ENCODE peak calls at places on chromosomes 1 and 21, in eight cellular contexts. P is transverse colon, A is psoas muscle, L is heart right ventricle, W is adrenal gland, H is H9, E is neural progenitor cell, M is NT2/D1. X is an unnamed sample. For H3K4me1, the result is how much of the 10 kb centered on the place peaks cover.

GRCh38 chr1:70714149-70714548 is 303.1 kb downstream of the CTH start:
- DNase-seq in P (no peak), A (no peak), L (no peak), W (no peak), H (peak), E (peak), M (peak), X (no peak)

GRCh38 chr1:67077593-67077992 is 23.6 kb upstream of the SLC35D1 start:
- DNase-seq in P (no peak), A (no peak), L (no peak), W (no peak), H (no peak), E (no peak), M (no peak), X (no peak)

GRCh38 chr1:58689167-58689566 is 10.7 kb downstream of the MYSM1 start:
- DNase-seq in P (no peak), A (no peak), L (no peak), W (no peak), H (no peak), E (peak), M (no peak), X (no peak)

GRCh38 chr1:206674745-206675175 is 9.9 kb upstream of the MAPKAPK2 start:
- DNase-seq in P (peak), A (peak), L (no peak), W (peak), H (no peak), E (no peak), M (no peak), X (no peak)

GRCh38 chr1:109398343-109399225 is 866 bp upstream of the SORT1 start:
- DNase-seq in P (no peak), A (no peak), L (no peak), W (no peak), H (no peak), E (peak), M (no peak), X (no peak)

GRCh38 chr1:180150982-180151381 is 3.7 kb upstream of the QSOX1 start:
- DNase-seq in P (no peak), A (no peak), L (no peak), W (no peak), H (no peak), E (no peak), M (no peak), X (no peak)

GRCh38 chr1:47688161-47688560 is 250.3 kb downstream of the FOXD2 start:
- DNase-seq in P (no peak), A (no peak), L (no peak), W (no peak), H (peak), E (no peak), M (no peak), X (peak)

GRCh38 chr1:204206121-204206520 is 7.7 kb downstream of the GOLT1A start:
- DNase-seq in P (no peak), A (no peak), L (no peak), W (no peak), H (no peak), E (no peak), M (no peak), X (no peak)

GRCh38 chr1:67250051-67250653 is 57.5 kb upstream of the IL12RB2 start:
- DNase-seq in P (no peak), A (no peak), L (no peak), W (no peak), H (no peak), E (peak), M (no peak), X (no peak)

GRCh38 chr21:35720065-35720810 is 340.1 kb downstream of the SETD4 start:
- DNase-seq in P (no peak), A (no peak), L (no peak), W (peak), H (no peak), E (no peak), M (no peak), X (no peak)

DNA sequence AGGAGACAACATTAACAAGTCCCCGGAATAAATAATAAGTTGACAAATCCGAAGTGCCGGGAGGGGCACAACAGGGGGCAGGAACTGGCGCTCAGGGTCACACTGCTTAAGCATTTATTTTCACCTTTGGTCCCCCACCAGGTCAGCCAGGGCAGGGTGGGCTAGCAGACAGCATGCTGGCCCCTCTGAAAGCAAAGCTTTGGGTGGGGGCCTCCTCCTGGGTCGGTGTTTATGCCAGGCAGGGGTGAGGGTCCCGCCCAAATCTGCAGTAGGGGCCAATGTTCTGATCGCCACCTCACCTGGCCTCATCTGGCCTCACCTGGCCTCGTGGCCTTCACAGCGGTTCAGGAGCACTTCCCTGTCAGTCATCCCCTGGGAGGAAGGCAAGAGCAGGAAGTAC is 8.2 kb upstream of the FAM131C start:
- DNase-seq in P (no peak), A (no peak), L (no peak), W (no peak), H (no peak), E (no peak), M (no peak), X (peak)
- H3K4me1 ChIP-seq in P (under half), A (under half), L (under half), W (under half), H (under half), E (under half), M (under half), X (under half)

GRCh38 chr1:909861-910310 is 13.8 kb upstream of the SAMD11 start:
- DNase-seq in P (peak), A (no peak), L (no peak), W (no peak), H (peak), E (peak), M (no peak), X (peak)
- H3K4me1 ChIP-seq in P (under half), A (under half), L (under half), W (under half), H (under half), E (under half), M (under half), X (under half)

DNA sequence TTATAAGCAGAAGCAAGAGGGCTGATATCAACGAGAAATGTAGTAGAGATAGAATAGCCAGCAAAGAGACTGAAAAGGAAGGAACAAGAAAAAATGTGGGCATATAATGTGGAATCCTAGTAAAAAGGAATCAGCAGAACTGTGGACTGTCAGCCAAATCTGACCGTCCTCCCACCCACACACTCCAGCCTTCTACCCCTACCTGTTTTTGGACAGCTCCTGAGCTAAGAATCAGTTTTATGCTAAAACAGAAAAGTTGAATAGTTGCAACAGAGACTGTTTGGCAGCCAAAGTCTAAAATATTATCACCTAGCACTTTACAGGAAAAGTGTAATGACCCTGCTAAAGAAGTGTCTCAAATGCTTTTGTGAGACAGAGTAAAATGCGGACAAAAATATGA is 533.3 kb upstream of the CXADR start:
- DNase-seq in P (no peak), A (no peak), L (no peak), W (no peak), H (no peak), E (no peak), M (no peak), X (no peak)
- H3K4me1 ChIP-seq in P (under half), A (under half), L (under half), W (under half), H (under half), E (under half), M (under half), X (under half)

GRCh38 chr1:4693316-4693715 is 38.9 kb downstream of the AJAP1 start:
- DNase-seq in P (no peak), A (no peak), L (no peak), W (no peak), H (no peak), E (no peak), M (no peak), X (no peak)

GRCh38 chr1:4692437-4692836 is 38.0 kb downstream of the AJAP1 start:
- DNase-seq in P (no peak), A (no peak), L (no peak), W (no peak), H (no peak), E (no peak), M (no peak), X (no peak)

GRCh38 chr1:4695241-4695640 is 40.8 kb downstream of the AJAP1 start:
- DNase-seq in P (no peak), A (no peak), L (no peak), W (no peak), H (no peak), E (no peak), M (no peak), X (no peak)

GRCh38 chr1:4694492-4694891 is 40.1 kb downstream of the AJAP1 start:
- DNase-seq in P (no peak), A (no peak), L (no peak), W (no peak), H (peak), E (no peak), M (no peak), X (no peak)

GRCh38 chr1:4693891-4694290 is 39.5 kb downstream of the AJAP1 start:
- DNase-seq in P (no peak), A (no peak), L (no peak), W (no peak), H (no peak), E (no peak), M (no peak), X (no peak)
- H3K4me1 ChIP-seq in P (under half), A (under half), L (under half), W (under half), H (under half), E (under half), M (under half), X (under half)

DNA sequence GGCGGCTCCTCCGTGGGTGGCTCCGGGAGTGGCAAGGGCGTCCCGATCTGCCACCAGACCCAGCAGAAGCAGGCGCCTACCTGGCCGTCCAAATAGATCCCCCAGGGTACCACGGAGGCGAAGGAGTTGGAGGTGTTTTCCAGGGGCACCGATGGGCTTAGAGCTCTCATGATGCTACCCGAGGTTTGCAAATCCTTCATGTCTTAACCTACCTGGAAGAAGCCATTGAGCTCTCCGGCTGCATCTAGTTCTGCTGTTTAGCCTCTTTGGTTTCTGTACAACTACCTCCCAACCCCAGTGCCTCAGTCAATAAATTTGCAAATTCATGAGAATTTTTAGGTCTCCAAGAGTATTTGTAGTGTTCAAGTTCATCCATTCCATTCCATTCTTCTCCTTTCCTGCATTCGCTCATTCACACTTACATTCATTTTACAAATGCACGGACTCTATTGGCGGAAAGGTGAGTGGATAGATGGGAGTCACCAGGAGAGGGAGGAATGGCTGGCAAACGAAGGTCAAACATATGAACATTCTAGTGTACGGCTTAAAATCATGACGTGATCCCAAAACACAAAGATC is 2.4 kb downstream of the LORICRIN start:
- DNase-seq in P (no peak), A (no peak), L (no peak), W (no peak), H (no peak), E (no peak), M (no peak), X (no peak)
- H3K4me1 ChIP-seq in P (under half), A (under half), L (under half), W (under half), H (under half), E (under half), M (under half), X (under half)

GRCh38 chr1:50976890-50977574 is 7.0 kb downstream of the CDKN2C start:
- DNase-seq in P (no peak), A (peak), L (peak), W (peak), H (peak), E (peak), M (no peak), X (peak)
- H3K4me1 ChIP-seq in P (under half), A (under half), L (under half), W (under half), H (under half), E (under half), M (under half), X (under half)

GRCh38 chr1:156155760-156156495 is 2.5 kb downstream of the SEMA4A start:
- DNase-seq in P (no peak), A (peak), L (no peak), W (no peak), H (no peak), E (no peak), M (no peak), X (no peak)

GRCh38 chr1:156153362-156153761 is at the start of gene SEMA4A:
- DNase-seq in P (peak), A (no peak), L (no peak), W (no peak), H (no peak), E (no peak), M (no peak), X (no peak)

GRCh38 chr1:156151093-156151688 is 2.2 kb upstream of the SEMA4A start:
- DNase-seq in P (peak), A (peak), L (no peak), W (peak), H (no peak), E (no peak), M (no peak), X (no peak)

GRCh38 chr1:156152628-156153027 is 757 bp upstream of the SEMA4A start:
- DNase-seq in P (no peak), A (peak), L (no peak), W (no peak), H (no peak), E (no peak), M (no peak), X (no peak)

DNA sequence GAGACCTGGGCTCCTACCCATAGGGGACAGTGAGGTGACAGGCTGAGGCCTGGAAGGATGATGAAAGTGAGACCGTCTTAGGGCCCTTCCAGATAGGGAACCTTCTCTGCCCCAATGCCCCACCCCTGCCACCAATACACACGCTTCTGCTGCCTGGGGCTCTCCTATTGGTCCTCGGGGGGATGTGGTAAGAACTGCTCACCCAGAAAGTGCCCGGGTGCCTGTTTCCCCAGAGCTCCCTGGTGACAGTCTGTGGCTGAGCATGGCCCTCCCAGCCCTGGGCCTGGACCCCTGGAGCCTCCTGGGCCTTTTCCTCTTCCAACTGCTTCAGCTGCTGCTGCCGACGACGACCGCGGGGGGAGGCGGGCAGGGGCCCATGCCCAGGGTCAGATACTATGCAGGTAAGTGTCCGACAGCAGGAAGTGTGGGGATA is 948 bp downstream of the SEMA4A start:
- DNase-seq in P (peak), A (peak), L (no peak), W (peak), H (no peak), E (no peak), M (no peak), X (peak)
- H3K4me1 ChIP-seq in P (under half), A (under half), L (under half), W (under half), H (under half), E (under half), M (under half), X (under half)

GRCh38 chr1:53294557-53294956 is 33.3 kb downstream of the LRP8 start:
- DNase-seq in P (no peak), A (no peak), L (no peak), W (no peak), H (no peak), E (no peak), M (no peak), X (no peak)

GRCh38 chr1:53293123-53293522 is 34.7 kb downstream of the LRP8 start:
- DNase-seq in P (no peak), A (no peak), L (no peak), W (peak), H (no peak), E (no peak), M (no peak), X (no peak)

GRCh38 chr1:53295295-53295694 is 32.6 kb downstream of the LRP8 start:
- DNase-seq in P (no peak), A (no peak), L (no peak), W (no peak), H (no peak), E (no peak), M (no peak), X (no peak)

GRCh38 chr1:53291574-53291973 is 36.3 kb downstream of the LRP8 start:
- DNase-seq in P (no peak), A (no peak), L (no peak), W (no peak), H (no peak), E (no peak), M (no peak), X (no peak)

GRCh38 chr1:53292690-53293089 is 35.2 kb downstream of the LRP8 start:
- DNase-seq in P (no peak), A (no peak), L (no peak), W (no peak), H (no peak), E (no peak), M (no peak), X (no peak)
- H3K4me1 ChIP-seq in P (under half), A (under half), L (under half), W (under half), H (under half), E (half or more), M (under half), X (under half)

GRCh38 chr21:38912789-38913119 is 107.0 kb downstream of the ETS2 start:
- DNase-seq in P (no peak), A (no peak), L (no peak), W (no peak), H (no peak), E (no peak), M (no peak), X (peak)
- H3K4me1 ChIP-seq in P (half or more), A (half or more), L (under half), W (under half), H (under half), E (under half), M (under half), X (under half)

GRCh38 chr1:154859151-154859785 is 10.8 kb downstream of the KCNN3 start:
- DNase-seq in P (no peak), A (no peak), L (no peak), W (no peak), H (no peak), E (no peak), M (no peak), X (no peak)
- H3K4me1 ChIP-seq in P (under half), A (half or more), L (under half), W (under half), H (under half), E (under half), M (under half), X (under half)